ENCODE peak calls at places on chromosomes 7 and 10, in seven cellular contexts. B is fibroblast of the conjunctiva, M is T-cell, Z is astrocyte of the spinal cord, O is T47D, H is SHP77 treated with DMSO at 0.1 percent for 48 hours, X is transverse colon. S is an unnamed sample.
A peak's percentile ranks its signal among the peaks of the same experiment; 100 is the strongest.

GRCh38 chr7:130793855-130794618 is 60.0 kb upstream of the KLF14 start:
- DNase-seq in M (no peak), H (no peak), B (peak; percentile 8), X (no peak), O (no peak), Z (peak; percentile 51), S (no peak)

GRCh38 chr7:1668486-1668931 is 1.6 kb upstream of the ELFN1 start:
- DNase-seq in X (no peak), B (no peak), M (no peak), O (no peak), H (no peak), Z (no peak), S (no peak)

GRCh38 chr10:101666025-101666424 is 28.9 kb downstream of the FBXW4 start:
- DNase-seq in O (no peak), X (no peak), B (no peak), H (no peak), M (no peak), Z (no peak), S (no peak)

GRCh38 chr7:151862606-151863381 is 14.1 kb downstream of the PRKAG2 start:
- DNase-seq in B (no peak), Z (no peak), X (no peak), H (no peak), O (no peak), M (no peak), S (no peak)

GRCh38 chr10:128095023-128095752 is 31.0 kb downstream of the MKI67 start:
- DNase-seq in H (no peak), M (peak; percentile 28), O (no peak), Z (no peak), B (no peak), X (peak; percentile 33), S (no peak)

GRCh38 chr10:88193018-88193417 is 329.6 kb downstream of the PTEN start:
- DNase-seq in M (no peak), O (no peak), X (no peak), Z (no peak), B (no peak), H (no peak), S (no peak)

GRCh38 chr7:92259610-92260247 is 14.0 kb downstream of the ANKIB1 start:
- DNase-seq in X (no peak), M (no peak), B (no peak), Z (no peak), O (no peak), H (no peak), S (no peak)

GRCh38 chr7:24981544-24981951 is 1.6 kb upstream of the OSBPL3 start:
- DNase-seq in H (no peak), O (no peak), X (peak; percentile 63), Z (peak; percentile 69), M (peak; percentile 38), B (peak; percentile 34), S (no peak)

GRCh38 chr7:158043461-158044155 is 544.0 kb downstream of the PTPRN2 start:
- DNase-seq in O (no peak), M (no peak), X (no peak), H (peak; percentile 6), B (no peak), Z (no peak), S (no peak)

GRCh38 chr7:22876986-22877729 is 54.5 kb upstream of the TOMM7 start:
- DNase-seq in M (no peak), O (no peak), B (no peak), H (no peak), X (no peak), Z (no peak), S (no peak)

GRCh38 chr10:75477681-75478080 is 46.3 kb downstream of the LRMDA start:
- DNase-seq in Z (no peak), O (no peak), X (no peak), B (no peak), H (no peak), M (no peak), S (no peak)

GRCh38 chr10:58050575-58050974 is 217.1 kb downstream of the IPMK start:
- DNase-seq in X (no peak), O (no peak), B (no peak), H (no peak), Z (no peak), M (no peak), S (no peak)

GRCh38 chr10:69685802-69686585 is 55.9 kb downstream of the FAM241B start:
- DNase-seq in M (no peak), H (no peak), O (no peak), X (no peak), B (no peak), Z (peak; percentile 8), S (peak; percentile 62)

GRCh38 chr7:43138710-43139601 is 26.5 kb downstream of the HECW1 start:
- DNase-seq in O (no peak), H (no peak), X (no peak), M (no peak), B (peak; percentile 55), Z (peak; percentile 92), S (no peak)

GRCh38 chr10:64286533-64286932 is 765.3 kb downstream of the REEP3 start:
- DNase-seq in X (no peak), H (no peak), Z (no peak), M (no peak), O (no peak), B (no peak), S (no peak)

GRCh38 chr10:107553470-107553869 is 389.0 kb upstream of the SORCS1 start:
- DNase-seq in B (no peak), X (no peak), O (no peak), Z (peak; percentile 78), M (no peak), H (no peak), S (no peak)

GRCh38 chr7:93055543-93056107 is 62.2 kb downstream of the SAMD9 start:
- DNase-seq in B (peak; percentile 17), O (peak; percentile 23), H (peak; percentile 39), Z (peak; percentile 60), M (no peak), X (no peak), S (no peak)

GRCh38 chr7:92685146-92686042 is 95.2 kb upstream of the FAM133B start:
- DNase-seq in B (no peak), H (no peak), O (no peak), X (no peak), M (peak; percentile 29), Z (no peak), S (no peak)

GRCh38 chr7:157710396-157710795 is 373.6 kb downstream of the DNAJB6 start:
- DNase-seq in X (no peak), O (no peak), B (no peak), M (no peak), Z (no peak), H (no peak), S (no peak)

GRCh38 chr7:2629740-2630681 is 1.8 kb upstream of the TTYH3 start:
- DNase-seq in B (no peak), Z (no peak), H (no peak), M (no peak), O (peak; percentile 64), X (peak; percentile 83), S (peak; percentile 56)

GRCh38 chr10:115402690-115403089 is 309.5 kb downstream of the ATRNL1 start:
- DNase-seq in H (no peak), M (no peak), B (peak; percentile 43), O (no peak), Z (peak; percentile 69), X (no peak), S (no peak)

GRCh38 chr7:51242007-51242691 is 74.5 kb downstream of the COBL start:
- DNase-seq in X (no peak), B (no peak), O (no peak), H (no peak), M (no peak), Z (no peak), S (no peak)

GRCh38 chr10:44194435-44194834 is 190.5 kb downstream of the CXCL12 start:
- DNase-seq in M (no peak), H (no peak), O (no peak), Z (no peak), B (no peak), X (no peak), S (no peak)

GRCh38 chr7:155107126-155107525 is 37.0 kb downstream of the HTR5A start:
- DNase-seq in B (no peak), O (no peak), Z (no peak), M (no peak), X (no peak), H (no peak), S (no peak)

GRCh38 chr7:157817433-157817832 is 480.6 kb downstream of the DNAJB6 start:
- DNase-seq in H (no peak), Z (no peak), O (no peak), M (no peak), X (no peak), B (no peak), S (no peak)

GRCh38 chr7:102152672-102153585 is 133.7 kb upstream of the SH2B2 start:
- DNase-seq in Z (peak; percentile 66), X (no peak), H (no peak), O (peak; percentile 76), B (peak; percentile 37), M (no peak), S (no peak)

GRCh38 chr7:95608344-95609173 is 12.2 kb upstream of the PDK4 start:
- DNase-seq in X (peak; percentile 96), B (peak; percentile 98), O (peak; percentile 4), Z (peak; percentile 93), H (peak; percentile 74), M (no peak), S (peak; percentile 90)

GRCh38 chr7:36305648-36306047 is 84.0 kb upstream of the ANLN start:
- DNase-seq in Z (no peak), O (no peak), H (no peak), M (no peak), X (no peak), B (no peak), S (no peak)

GRCh38 chr10:10684972-10685371 is 332.7 kb upstream of the CELF2 start:
- DNase-seq in B (no peak), H (no peak), M (no peak), O (no peak), Z (no peak), X (no peak), S (no peak)

GRCh38 chr7:787332-788240 is 44.7 kb upstream of the SUN1 start:
- DNase-seq in X (no peak), B (no peak), H (no peak), O (no peak), Z (no peak), M (no peak), S (no peak)

GRCh38 chr7:74345970-74346369 is 56.8 kb downstream of the CLIP2 start:
- DNase-seq in B (no peak), X (no peak), Z (no peak), M (no peak), H (no peak), O (no peak), S (no peak)

GRCh38 chr10:100890696-100891271 is 22.0 kb upstream of the SLF2 start:
- DNase-seq in O (no peak), B (peak; percentile 91), Z (peak; percentile 98), H (no peak), X (no peak), M (no peak), S (no peak)

GRCh38 chr10:132292287-132292971 is 15.3 kb downstream of the STK32C start:
- DNase-seq in H (no peak), O (no peak), B (no peak), X (peak; percentile 0), Z (no peak), M (no peak), S (no peak)

GRCh38 chr10:24435374-24435773 is 226.4 kb downstream of the KIAA1217 start:
- DNase-seq in M (no peak), B (no peak), Z (peak; percentile 64), O (no peak), X (no peak), H (no peak), S (no peak)

GRCh38 chr7:8197994-8198698 is 63.8 kb downstream of the ICA1 start:
- DNase-seq in Z (no peak), X (no peak), M (peak; percentile 16), H (no peak), O (no peak), B (no peak), S (no peak)

GRCh38 chr10:118246340-118247247 is 95.5 kb downstream of the FAM204A start:
- DNase-seq in Z (no peak), H (no peak), X (no peak), B (no peak), O (no peak), M (no peak), S (no peak)

GRCh38 chr7:767941-768729 is 41.1 kb upstream of the PRKAR1B start:
- DNase-seq in H (no peak), X (no peak), B (peak; percentile 47), M (no peak), Z (peak; percentile 94), O (peak; percentile 93), S (peak; percentile 99)

GRCh38 chr10:109915566-109915965 is 7.7 kb downstream of the XPNPEP1 start:
- DNase-seq in B (no peak), H (no peak), O (no peak), Z (no peak), M (no peak), X (no peak), S (peak; percentile 62)